ENCODE peak calls at places on chromosomes 11 and 22, in nine cellular contexts. U is tibial nerve, B is heart left ventricle, H is NB4, Y is lower leg skin, C is ovary, J is HCT116, N is GM12878, D is sigmoid colon. K is an unnamed sample.

GRCh38 chr11:124724854-124725718 is 14.7 kb upstream of the NRGN start:
- DNase-seq in N (peak), Y (no peak), H (peak), C (no peak), B (peak), J (no peak), U (no peak), D (no peak), K (no peak)

GRCh38 chr11:70758206-70758605 is 359.9 kb downstream of the CTTN start:
- DNase-seq in J (no peak), C (no peak), H (no peak), N (no peak), Y (no peak), B (no peak), U (no peak), D (peak), K (no peak)

GRCh38 chr11:17550455-17551346 is 3.6 kb downstream of the OTOG start:
- DNase-seq in B (no peak), U (no peak), J (no peak), C (no peak), Y (no peak), D (no peak), H (peak), N (no peak), K (no peak)

GRCh38 chr22:22460635-22461034 is 47.9 kb downstream of the ZNF280B start:
- DNase-seq in Y (no peak), U (no peak), J (peak), B (no peak), C (no peak), H (peak), D (no peak), N (no peak), K (no peak)

GRCh38 chr11:64039012-64039665 is 3.4 kb downstream of the FLRT1 start:
- DNase-seq in D (no peak), J (no peak), U (no peak), H (no peak), Y (no peak), B (no peak), N (no peak), C (no peak), K (no peak)

GRCh38 chr11:132158696-132159095 is 788.3 kb downstream of the NTM start:
- DNase-seq in N (no peak), C (no peak), B (no peak), H (no peak), D (no peak), Y (no peak), U (no peak), J (no peak), K (no peak)

GRCh38 chr22:40567106-40567505 is 69.4 kb downstream of the MRTFA start:
- DNase-seq in B (no peak), D (no peak), J (no peak), U (no peak), N (no peak), H (no peak), Y (no peak), C (no peak), K (no peak)

GRCh38 chr11:110433393-110434333 is 3.9 kb downstream of the FDX1 start:
- DNase-seq in B (no peak), J (no peak), N (no peak), H (peak), D (no peak), C (no peak), U (no peak), Y (no peak), K (no peak)

GRCh38 chr11:63862923-63863322 is 24.0 kb downstream of the MARK2 start:
- DNase-seq in J (no peak), U (no peak), N (no peak), D (no peak), C (no peak), Y (no peak), H (peak), B (no peak), K (peak)

GRCh38 chr11:61833926-61834277 is 5.8 kb downstream of the FADS2 start:
- DNase-seq in J (no peak), C (no peak), H (peak), B (no peak), N (no peak), D (no peak), Y (no peak), U (no peak), K (no peak)

GRCh38 chr11:69097263-69097662 is 48.5 kb downstream of the TPCN2 start:
- DNase-seq in C (no peak), D (no peak), Y (no peak), N (no peak), U (no peak), H (no peak), J (no peak), B (no peak), K (no peak)

GRCh38 chr11:2074266-2074825 is 64.8 kb downstream of the IGF2 start:
- DNase-seq in D (no peak), N (no peak), J (no peak), H (peak), B (no peak), C (no peak), Y (no peak), U (no peak), K (no peak)
- TF ChIP-seq CTCF in D (no peak), N (peak), J (peak), H (peak), B (peak), C (no peak), Y (no peak), U (no peak), K (no peak)

GRCh38 chr11:75919525-75919924 is 104.5 kb downstream of the UVRAG start:
- DNase-seq in U (no peak), N (no peak), Y (no peak), D (peak), C (no peak), J (no peak), H (peak), B (no peak), K (no peak)
- TF ChIP-seq POLR2A in U (no peak), N (no peak), Y (no peak), D (no peak), C (no peak), J (no peak), H (no peak), B (no peak), K (no peak)

DNA sequence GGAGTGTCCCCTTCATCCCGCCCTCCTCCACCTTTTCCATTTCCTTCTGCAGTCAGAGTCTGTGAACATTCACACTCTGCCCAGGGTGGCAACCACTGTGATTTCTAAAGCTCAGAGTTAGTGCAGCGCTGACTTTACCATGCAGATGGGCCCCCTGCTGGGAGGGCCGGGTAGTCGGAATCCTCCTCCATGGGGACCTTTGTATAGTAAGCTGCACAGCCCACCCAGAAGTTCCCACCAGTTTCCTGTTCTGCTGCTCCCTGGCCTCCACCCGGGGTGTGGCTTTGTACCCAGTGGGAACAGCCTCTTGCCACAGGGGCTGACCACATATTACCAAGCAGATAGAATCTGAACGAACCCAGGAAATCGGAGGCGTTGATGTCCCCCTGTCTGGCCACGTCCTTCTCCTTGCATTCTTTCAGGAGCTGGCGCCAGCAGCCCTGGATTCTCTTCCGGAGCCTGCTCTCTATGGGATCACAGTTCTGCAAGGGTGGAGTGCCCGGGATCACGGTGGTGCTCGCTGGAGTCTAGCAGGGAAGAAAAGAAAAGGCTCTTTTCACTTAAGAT is 125.3 kb downstream of the MPPED1 start:
- DNase-seq in D (peak), U (no peak), C (no peak), H (peak), B (no peak), J (no peak), N (no peak), Y (peak), K (no peak)
- TF ChIP-seq CTCF in D (no peak), U (no peak), C (no peak), H (peak), B (no peak), J (no peak), N (peak), Y (no peak), K (no peak)

DNA sequence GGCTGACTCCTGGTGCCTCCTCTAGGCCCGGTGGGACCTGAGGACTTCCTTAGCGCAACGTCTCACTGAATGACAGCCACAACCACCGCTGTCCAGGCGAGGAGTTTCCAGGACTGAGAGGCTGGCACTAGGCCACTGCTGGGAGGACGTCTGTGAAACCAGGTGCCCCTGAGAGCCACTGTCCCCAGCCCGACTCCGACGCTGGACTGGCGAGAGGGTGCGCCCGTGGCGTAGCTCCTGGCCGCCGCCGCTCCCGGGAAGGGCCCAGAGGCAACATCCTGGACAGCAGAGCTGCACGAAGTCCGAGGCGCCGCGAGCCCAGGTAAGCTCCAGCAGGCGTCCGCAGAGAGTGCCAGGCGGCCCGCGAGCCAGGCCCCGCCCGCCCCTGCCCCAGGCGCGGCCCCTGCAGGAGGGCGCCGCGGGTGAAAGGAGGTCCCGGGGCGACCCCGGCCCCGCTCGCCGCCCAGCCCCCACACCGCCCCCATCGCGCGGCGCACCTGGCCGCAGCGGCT is 525 bp downstream of the DGCR2 start:
- DNase-seq in U (peak), J (no peak), B (peak), D (peak), C (peak), H (peak), N (no peak), Y (peak), K (peak)
- TF ChIP-seq POLR2A in U (no peak), J (no peak), B (peak), D (no peak), C (no peak), H (no peak), N (peak), Y (no peak), K (peak)

DNA sequence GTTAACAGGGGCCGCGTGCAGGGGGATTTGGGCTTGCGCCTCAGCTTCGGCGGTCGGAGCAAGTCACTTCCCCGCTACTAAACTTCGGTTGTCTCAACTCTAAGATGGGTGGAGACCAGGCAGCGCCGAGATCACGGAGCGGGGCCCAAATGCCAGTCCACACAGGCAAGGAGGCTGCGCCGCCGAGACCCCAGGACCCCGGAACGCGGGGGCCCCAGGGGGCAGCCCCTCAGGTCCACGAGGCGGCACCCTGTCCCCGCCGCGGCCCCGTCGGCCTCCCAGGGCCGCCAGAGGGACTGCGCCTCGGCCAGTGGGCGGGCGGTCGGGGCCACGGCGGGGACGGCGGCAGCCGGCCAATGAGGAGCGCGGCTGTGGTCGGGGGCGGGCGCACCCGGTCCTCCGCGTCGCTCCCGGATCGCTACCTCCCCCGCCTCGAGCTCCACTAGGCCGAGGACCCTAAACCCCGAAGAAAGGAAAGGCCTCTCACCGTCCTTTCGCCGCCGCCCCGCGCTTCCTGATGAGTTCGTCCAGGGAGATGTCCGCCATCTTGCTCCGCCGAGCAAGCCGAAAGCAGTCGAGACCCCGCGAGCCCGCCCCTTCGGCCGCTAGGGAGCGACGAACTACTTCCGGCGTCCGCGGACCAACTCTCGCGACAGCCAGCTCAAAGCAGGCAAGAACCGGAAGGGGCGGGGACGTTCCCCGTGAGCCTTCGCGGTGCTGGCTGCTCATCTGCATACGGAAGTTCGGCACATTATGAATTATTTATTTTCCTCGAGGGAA is at the start of gene POLDIP3:
- DNase-seq in D (peak), J (peak), Y (peak), C (peak), N (peak), B (peak), H (peak), U (peak), K (peak)
- TF ChIP-seq CTCF in D (no peak), J (no peak), Y (no peak), C (no peak), N (peak), B (peak), H (no peak), U (peak), K (peak)

DNA sequence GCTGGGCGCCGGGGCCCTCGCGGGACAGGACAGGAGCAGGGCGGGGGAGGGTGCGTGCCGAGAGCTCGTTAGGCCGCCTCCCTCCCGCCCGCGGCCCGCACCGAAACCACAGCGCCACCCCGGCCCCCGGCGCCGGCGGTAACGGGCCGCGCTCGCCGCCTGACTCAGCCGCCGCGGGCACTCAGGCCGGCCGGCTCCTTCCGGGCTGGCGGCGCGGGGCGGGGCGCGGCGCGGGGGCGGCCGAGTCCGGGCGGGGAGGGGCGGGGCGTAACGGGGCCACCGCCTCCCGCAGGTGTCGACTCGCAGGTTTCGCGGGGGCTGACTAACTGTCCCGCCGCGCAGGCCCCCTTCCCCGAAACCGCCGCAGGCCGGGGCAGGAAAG is at the start of gene AP5B1:
- DNase-seq in N (no peak), C (peak), J (no peak), D (peak), U (peak), H (peak), Y (peak), B (peak), K (peak)
- TF ChIP-seq POLR2A in N (peak), C (no peak), J (no peak), D (no peak), U (peak), H (peak), Y (no peak), B (peak), K (peak)

DNA sequence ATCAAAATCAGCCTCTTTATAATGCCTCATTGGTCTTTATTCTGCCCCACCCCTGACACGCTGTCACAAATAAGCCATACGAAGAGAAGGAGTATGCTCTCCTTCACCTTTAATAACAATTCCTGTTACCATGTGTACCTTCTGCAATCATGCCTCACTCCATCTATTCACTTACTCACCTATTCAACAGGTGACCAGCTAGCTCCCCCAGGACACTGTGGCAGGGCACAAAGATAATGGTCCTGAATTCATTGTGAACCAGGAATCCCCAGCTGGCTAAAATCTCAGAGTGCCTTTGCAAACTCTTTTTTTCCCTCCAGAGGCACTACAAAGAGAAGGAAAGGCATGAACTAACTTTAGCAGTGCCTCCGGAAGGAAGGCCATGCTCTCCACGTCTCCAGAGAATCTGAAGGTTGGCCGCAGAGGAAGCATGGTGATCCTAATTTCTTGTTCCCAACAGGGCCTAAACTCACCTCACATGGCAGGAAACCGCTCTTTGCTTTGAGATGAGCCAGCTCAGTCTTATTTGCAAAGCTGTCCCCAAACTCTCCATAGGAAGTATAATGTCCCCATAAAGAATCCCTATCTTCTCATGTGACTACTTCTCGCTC is 590.3 kb downstream of the BUD13 start:
- DNase-seq in B (no peak), D (no peak), Y (no peak), H (no peak), J (no peak), C (no peak), U (no peak), N (no peak), K (no peak)
- TF ChIP-seq CTCF in B (no peak), D (no peak), Y (no peak), H (no peak), J (no peak), C (no peak), U (no peak), N (no peak), K (no peak)

GRCh38 chr22:37804502-37804885 is 3.2 kb upstream of the GCAT start:
- DNase-seq in N (no peak), Y (no peak), U (no peak), B (no peak), D (no peak), C (peak), H (no peak), J (no peak), K (no peak)

GRCh38 chr22:37804886-37805857 is 2.6 kb upstream of the GCAT start:
- DNase-seq in Y (peak), U (peak), D (peak), N (no peak), J (peak), B (peak), C (peak), H (peak), K (peak)

GRCh38 chr22:37802310-37803194 is 5.2 kb upstream of the GCAT start:
- DNase-seq in N (no peak), H (peak), Y (peak), C (peak), B (peak), J (no peak), D (peak), U (no peak), K (peak)

GRCh38 chr22:37803195-37803635 is 4.5 kb upstream of the GCAT start:
- DNase-seq in D (no peak), C (no peak), N (no peak), B (no peak), J (no peak), H (no peak), Y (no peak), U (no peak), K (no peak)

DNA sequence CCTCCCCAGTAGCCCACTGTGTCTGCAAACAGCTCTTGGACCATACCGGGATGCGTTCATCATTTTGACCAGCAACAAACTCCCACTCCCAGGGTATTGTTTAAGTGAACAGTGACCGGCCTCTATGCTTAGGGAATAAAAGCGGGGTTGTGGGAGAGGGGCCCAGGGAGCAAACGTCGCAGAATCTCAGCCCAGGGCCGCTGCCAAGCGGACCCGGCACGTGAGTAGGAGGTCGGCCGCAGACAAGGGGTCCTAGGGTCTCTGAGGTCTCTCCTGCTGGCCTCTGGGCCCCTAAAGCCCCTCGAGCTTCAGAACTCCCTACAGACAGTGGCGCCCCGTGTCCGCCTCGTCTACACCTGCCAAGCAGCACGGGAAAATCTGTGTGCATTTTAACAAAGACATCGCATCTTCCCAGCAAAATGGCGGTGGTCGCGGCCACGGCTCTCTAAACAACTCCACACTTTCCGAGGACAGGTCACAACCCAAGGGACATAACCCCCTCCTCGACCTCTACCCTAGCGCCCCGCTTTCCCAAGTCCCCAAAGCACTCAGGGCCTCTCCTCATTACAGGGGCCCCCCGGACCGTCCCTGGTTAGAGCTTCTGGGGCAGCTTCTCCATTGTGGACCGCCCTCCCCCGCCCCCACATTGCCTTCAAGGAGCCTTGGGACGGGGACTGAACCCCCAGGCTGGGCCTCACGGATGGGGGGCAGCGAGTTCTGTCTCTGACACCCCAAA is 3.9 kb upstream of the GCAT start:
- DNase-seq in D (no peak), B (no peak), N (no peak), U (no peak), Y (peak), J (no peak), C (peak), H (no peak), K (no peak)
- TF ChIP-seq POLR2A in D (no peak), B (no peak), N (no peak), U (no peak), Y (no peak), J (no peak), C (no peak), H (no peak), K (no peak)